ENCODE peak calls at places on chromosomes 5 and 9, in seven cellular contexts. One of them, this sample, is unnamed.

GRCh38 chr9:123832176-123832575 is 97.8 kb downstream of the DENND1A start:
- DNase-seq in endothelial cell: no peak
- DNase-seq in AG04449: no peak
- DNase-seq in nephron progenitor cell: no peak
- DNase-seq in substantia nigra: no peak
- DNase-seq in stimulated activated CD4-positive, alpha-beta T cell treated with anti-CD3 and anti-CD28 coated beads, TNF-alpha, amount 100 ng/mL, for 24 hours: no peak
- DNase-seq in posterior cingulate gyrus: no peak
- DNase-seq in this sample: no peak

GRCh38 chr9:92266486-92266885 is 27.0 kb downstream of the IARS1 start:
- DNase-seq in nephron progenitor cell: no peak
- DNase-seq in substantia nigra: no peak
- DNase-seq in stimulated activated CD4-positive, alpha-beta T cell treated with anti-CD3 and anti-CD28 coated beads, TNF-alpha, amount 100 ng/mL, for 24 hours: no peak
- DNase-seq in endothelial cell: no peak
- DNase-seq in AG04449: no peak
- DNase-seq in posterior cingulate gyrus: no peak
- DNase-seq in this sample: no peak

GRCh38 chr5:60639544-60639943 is 60.4 kb downstream of the DEPDC1B start:
- DNase-seq in substantia nigra: no peak
- DNase-seq in posterior cingulate gyrus: no peak
- DNase-seq in AG04449: no peak
- DNase-seq in nephron progenitor cell: no peak
- DNase-seq in endothelial cell: no peak
- DNase-seq in stimulated activated CD4-positive, alpha-beta T cell treated with anti-CD3 and anti-CD28 coated beads, TNF-alpha, amount 100 ng/mL, for 24 hours: no peak
- DNase-seq in this sample: no peak

GRCh38 chr5:41903382-41903891 is 707 bp upstream of the RIMOC1 start:
- DNase-seq in nephron progenitor cell: no peak
- DNase-seq in endothelial cell: no peak
- DNase-seq in stimulated activated CD4-positive, alpha-beta T cell treated with anti-CD3 and anti-CD28 coated beads, TNF-alpha, amount 100 ng/mL, for 24 hours: no peak
- DNase-seq in substantia nigra: no peak
- DNase-seq in posterior cingulate gyrus: no peak
- DNase-seq in AG04449: no peak
- DNase-seq in this sample: no peak

GRCh38 chr9:137791947-137792346 is 85.6 kb upstream of the CACNA1B start:
- DNase-seq in endothelial cell: no peak
- DNase-seq in stimulated activated CD4-positive, alpha-beta T cell treated with anti-CD3 and anti-CD28 coated beads, TNF-alpha, amount 100 ng/mL, for 24 hours: no peak
- DNase-seq in posterior cingulate gyrus: peak
- DNase-seq in nephron progenitor cell: no peak
- DNase-seq in AG04449: no peak
- DNase-seq in substantia nigra: no peak
- DNase-seq in this sample: no peak

GRCh38 chr5:27523629-27524028 is 485.2 kb upstream of the CDH9 start:
- DNase-seq in endothelial cell: no peak
- DNase-seq in substantia nigra: no peak
- DNase-seq in nephron progenitor cell: no peak
- DNase-seq in AG04449: no peak
- DNase-seq in stimulated activated CD4-positive, alpha-beta T cell treated with anti-CD3 and anti-CD28 coated beads, TNF-alpha, amount 100 ng/mL, for 24 hours: no peak
- DNase-seq in posterior cingulate gyrus: peak
- DNase-seq in this sample: no peak

GRCh38 chr9:111891910-111892499 is 4.6 kb upstream of the UGCG start:
- DNase-seq in endothelial cell: no peak
- DNase-seq in posterior cingulate gyrus: no peak
- DNase-seq in substantia nigra: no peak
- DNase-seq in stimulated activated CD4-positive, alpha-beta T cell treated with anti-CD3 and anti-CD28 coated beads, TNF-alpha, amount 100 ng/mL, for 24 hours: no peak
- DNase-seq in nephron progenitor cell: no peak
- DNase-seq in AG04449: no peak
- DNase-seq in this sample: no peak

GRCh38 chr9:113361304-113362018 is 12.1 kb downstream of the BSPRY start:
- DNase-seq in nephron progenitor cell: no peak
- DNase-seq in AG04449: no peak
- DNase-seq in posterior cingulate gyrus: peak
- DNase-seq in stimulated activated CD4-positive, alpha-beta T cell treated with anti-CD3 and anti-CD28 coated beads, TNF-alpha, amount 100 ng/mL, for 24 hours: no peak
- DNase-seq in substantia nigra: no peak
- DNase-seq in endothelial cell: no peak
- DNase-seq in this sample: peak

GRCh38 chr9:74848150-74848525 is 39.6 kb downstream of the TRPM6 start:
- DNase-seq in substantia nigra: no peak
- DNase-seq in stimulated activated CD4-positive, alpha-beta T cell treated with anti-CD3 and anti-CD28 coated beads, TNF-alpha, amount 100 ng/mL, for 24 hours: no peak
- DNase-seq in posterior cingulate gyrus: no peak
- DNase-seq in AG04449: no peak
- DNase-seq in endothelial cell: no peak
- DNase-seq in nephron progenitor cell: no peak
- DNase-seq in this sample: no peak

GRCh38 chr9:78167356-78167755 is 68.5 kb upstream of the CEP78 start:
- DNase-seq in nephron progenitor cell: peak
- DNase-seq in AG04449: no peak
- DNase-seq in endothelial cell: no peak
- DNase-seq in substantia nigra: no peak
- DNase-seq in posterior cingulate gyrus: no peak
- DNase-seq in stimulated activated CD4-positive, alpha-beta T cell treated with anti-CD3 and anti-CD28 coated beads, TNF-alpha, amount 100 ng/mL, for 24 hours: no peak
- DNase-seq in this sample: no peak

GRCh38 chr5:16909464-16909863 is 26.6 kb downstream of the MYO10 start:
- DNase-seq in stimulated activated CD4-positive, alpha-beta T cell treated with anti-CD3 and anti-CD28 coated beads, TNF-alpha, amount 100 ng/mL, for 24 hours: no peak
- DNase-seq in endothelial cell: no peak
- DNase-seq in nephron progenitor cell: no peak
- DNase-seq in posterior cingulate gyrus: no peak
- DNase-seq in AG04449: no peak
- DNase-seq in substantia nigra: no peak
- DNase-seq in this sample: no peak

GRCh38 chr9:33131505-33132248 is 35.5 kb downstream of the B4GALT1 start:
- DNase-seq in stimulated activated CD4-positive, alpha-beta T cell treated with anti-CD3 and anti-CD28 coated beads, TNF-alpha, amount 100 ng/mL, for 24 hours: no peak
- DNase-seq in nephron progenitor cell: no peak
- DNase-seq in posterior cingulate gyrus: no peak
- DNase-seq in AG04449: no peak
- DNase-seq in substantia nigra: no peak
- DNase-seq in endothelial cell: no peak
- DNase-seq in this sample: no peak

GRCh38 chr9:125732562-125732961 is 14.6 kb upstream of the PBX3 start:
- DNase-seq in AG04449: no peak
- DNase-seq in posterior cingulate gyrus: no peak
- DNase-seq in stimulated activated CD4-positive, alpha-beta T cell treated with anti-CD3 and anti-CD28 coated beads, TNF-alpha, amount 100 ng/mL, for 24 hours: no peak
- DNase-seq in nephron progenitor cell: peak
- DNase-seq in endothelial cell: peak
- DNase-seq in substantia nigra: no peak
- DNase-seq in this sample: no peak

GRCh38 chr5:169280286-169280685 is 20.7 kb downstream of the SLIT3 start:
- DNase-seq in stimulated activated CD4-positive, alpha-beta T cell treated with anti-CD3 and anti-CD28 coated beads, TNF-alpha, amount 100 ng/mL, for 24 hours: no peak
- DNase-seq in nephron progenitor cell: no peak
- DNase-seq in AG04449: no peak
- DNase-seq in posterior cingulate gyrus: peak
- DNase-seq in endothelial cell: no peak
- DNase-seq in substantia nigra: no peak
- DNase-seq in this sample: peak

GRCh38 chr5:103057208-103058130 is 62.5 kb downstream of the GIN1 start:
- DNase-seq in substantia nigra: no peak
- DNase-seq in posterior cingulate gyrus: no peak
- DNase-seq in endothelial cell: no peak
- DNase-seq in AG04449: no peak
- DNase-seq in stimulated activated CD4-positive, alpha-beta T cell treated with anti-CD3 and anti-CD28 coated beads, TNF-alpha, amount 100 ng/mL, for 24 hours: no peak
- DNase-seq in nephron progenitor cell: no peak
- DNase-seq in this sample: no peak

GRCh38 chr5:8730194-8730593 is 815.7 kb downstream of the SEMA5A start:
- DNase-seq in nephron progenitor cell: no peak
- DNase-seq in posterior cingulate gyrus: no peak
- DNase-seq in substantia nigra: no peak
- DNase-seq in AG04449: peak
- DNase-seq in stimulated activated CD4-positive, alpha-beta T cell treated with anti-CD3 and anti-CD28 coated beads, TNF-alpha, amount 100 ng/mL, for 24 hours: no peak
- DNase-seq in endothelial cell: no peak
- DNase-seq in this sample: no peak

This sample was measured in Ammon's horn.